ENCODE peak calls at places on chromosomes 5 and 9, in six cellular contexts. J, X, E, O, P and C are unnamed samples.

GRCh38 chr5:156259618-156260017 is 67.3 kb upstream of the SGCD start:
- DNase-seq in J (no peak), X (no peak), E (peak), O (no peak), P (no peak), C (no peak)

GRCh38 chr5:132883261-132883834 is 9.9 kb downstream of the LEAP2 start:
- DNase-seq in J (no peak), X (peak), E (peak), O (no peak), P (peak), C (peak)

GRCh38 chr5:53884411-53884810 is 324.0 kb downstream of the NDUFS4 start:
- DNase-seq in J (no peak), X (no peak), E (no peak), O (no peak), P (no peak), C (no peak)

GRCh38 chr5:157290981-157291711 is 25.2 kb downstream of the CYFIP2 start:
- DNase-seq in J (no peak), X (no peak), E (peak), O (no peak), P (no peak), C (no peak)

GRCh38 chr5:124328201-124328600 is 418.2 kb downstream of the ZNF608 start:
- DNase-seq in J (no peak), X (no peak), E (no peak), O (no peak), P (no peak), C (no peak)

GRCh38 chr5:154575869-154576806 is 98.1 kb upstream of the HAND1 start:
- DNase-seq in J (no peak), X (no peak), E (peak), O (peak), P (no peak), C (no peak)

GRCh38 chr5:160959804-160960203 is 107.8 kb upstream of the ATP10B start:
- DNase-seq in J (no peak), X (no peak), E (no peak), O (no peak), P (no peak), C (no peak)

GRCh38 chr5:23977996-23978395 is 470.6 kb downstream of the PRDM9 start:
- DNase-seq in J (no peak), X (no peak), E (peak), O (no peak), P (no peak), C (no peak)

GRCh38 chr5:137158691-137159090 is 340.4 kb downstream of the SPOCK1 start:
- DNase-seq in J (no peak), X (no peak), E (no peak), O (no peak), P (no peak), C (no peak)
- TF ChIP-seq POLR2A in J (no peak), X (no peak), E (no peak), O (no peak), P (no peak), C (no peak)

GRCh38 chr5:149406203-149406978 is 27.3 kb upstream of the IL17B start:
- DNase-seq in J (no peak), X (peak), E (no peak), O (no peak), P (peak), C (no peak)

GRCh38 chr5:149409268-149409948 is 30.3 kb upstream of the IL17B start:
- DNase-seq in J (no peak), X (no peak), E (no peak), O (no peak), P (no peak), C (no peak)

GRCh38 chr5:149408252-149409099 is 29.4 kb upstream of the IL17B start:
- DNase-seq in J (no peak), X (no peak), E (no peak), O (no peak), P (no peak), C (no peak)

GRCh38 chr5:149406979-149407306 is 27.9 kb upstream of the IL17B start:
- DNase-seq in J (no peak), X (no peak), E (no peak), O (no peak), P (no peak), C (no peak)

GRCh38 chr5:149407331-149408251 is 28.5 kb upstream of the IL17B start:
- DNase-seq in J (no peak), X (no peak), E (no peak), O (no peak), P (no peak), C (no peak)
- H3K4me3 ChIP-seq in J (peak), X (peak), E (no peak), O (peak), P (peak), C (peak)

DNA sequence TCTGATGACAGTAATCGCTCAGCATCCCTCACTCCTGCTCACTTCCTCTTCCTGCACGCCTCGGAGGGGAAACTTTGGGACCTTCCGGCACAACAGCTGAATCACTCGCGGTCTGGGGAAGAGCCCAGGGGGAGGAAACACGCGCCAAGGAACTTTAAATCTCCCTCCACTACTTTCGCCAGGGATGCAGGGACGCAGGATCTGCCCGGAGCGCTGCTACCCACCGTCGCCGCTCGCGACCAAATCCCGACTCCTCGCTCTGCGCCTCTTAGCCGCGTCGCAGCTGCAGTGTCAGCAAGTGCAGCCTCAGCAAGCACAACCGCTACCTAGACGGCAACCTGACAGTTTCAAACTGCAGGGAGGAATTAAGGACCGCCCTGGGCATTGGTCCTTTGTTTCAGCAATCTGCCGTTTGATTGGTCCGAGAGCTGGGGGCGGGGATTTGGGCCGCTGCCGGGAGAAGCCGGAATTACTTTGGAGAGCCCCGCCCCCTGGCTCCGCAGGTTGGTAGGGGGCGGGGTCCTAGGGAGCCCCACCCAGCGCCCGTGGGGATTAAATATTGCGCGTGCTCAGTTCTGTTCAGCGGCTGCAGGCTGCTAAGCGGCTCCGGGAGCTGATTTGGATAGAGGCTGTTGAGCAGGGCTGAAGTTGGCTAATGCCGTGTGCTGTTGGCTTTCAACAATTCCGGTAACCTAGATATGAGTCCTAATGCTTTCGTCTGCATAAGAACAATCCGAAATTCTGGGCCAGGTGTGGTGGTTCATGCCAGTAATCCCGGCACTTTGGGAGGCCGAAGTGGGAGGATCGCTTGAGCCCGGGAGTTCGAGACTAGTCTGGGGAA is at the start of gene POC5:
- DNase-seq in J (peak), X (peak), E (peak), O (peak), P (peak), C (peak)
- TF ChIP-seq POLR2A in J (no peak), X (no peak), E (peak), O (no peak), P (peak), C (no peak)

DNA sequence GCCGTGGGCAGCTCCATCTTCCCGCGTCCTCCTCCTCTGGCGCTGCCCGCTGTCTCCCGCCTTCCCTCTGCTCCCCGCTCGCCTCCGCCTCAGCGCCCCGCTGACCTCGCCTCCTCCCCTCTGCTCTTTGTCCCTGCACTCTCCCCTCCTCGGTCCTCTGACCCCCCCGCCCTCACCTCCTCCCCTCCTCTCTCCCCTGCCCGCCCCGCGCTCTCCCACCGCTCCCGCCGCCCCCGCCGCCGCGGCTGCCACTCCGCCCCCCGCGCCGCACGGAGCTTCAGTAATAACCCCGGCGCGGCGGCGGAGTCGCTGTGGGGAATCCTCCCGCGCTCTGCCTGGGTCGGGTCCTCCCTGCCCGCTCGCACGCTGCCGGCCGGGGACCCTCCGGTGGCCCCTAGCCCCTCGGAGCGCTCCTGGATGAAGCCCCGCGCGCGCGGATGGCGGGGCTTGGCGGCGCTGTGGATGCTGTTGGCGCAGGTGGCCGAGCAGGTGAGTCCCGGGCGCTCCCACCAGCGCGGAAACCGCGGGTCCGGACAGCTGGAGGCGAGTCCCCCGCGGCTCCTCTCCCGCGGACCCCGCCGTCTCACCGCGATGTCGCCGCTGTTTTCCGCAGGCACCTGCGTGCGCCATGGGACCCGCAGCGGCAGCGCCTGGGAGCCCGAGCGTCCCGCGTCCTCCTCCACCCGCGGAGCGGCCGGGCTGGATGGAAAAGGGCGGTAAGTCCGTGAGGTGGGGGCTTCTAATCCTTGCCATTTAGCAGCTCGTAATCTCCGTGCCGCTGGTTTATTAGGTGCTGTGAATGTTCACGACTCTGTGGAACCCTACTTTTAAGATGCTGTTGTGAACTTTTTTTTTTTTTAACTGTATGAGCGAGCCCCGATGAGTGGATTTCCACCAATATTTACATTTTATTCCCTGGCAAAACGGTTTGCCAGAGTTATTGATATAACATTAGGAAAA is at the start of gene ADAMTS16:
- DNase-seq in J (no peak), X (no peak), E (no peak), O (no peak), P (no peak), C (no peak)
- H3K4me3 ChIP-seq in J (peak), X (no peak), E (peak), O (peak), P (peak), C (no peak)

DNA sequence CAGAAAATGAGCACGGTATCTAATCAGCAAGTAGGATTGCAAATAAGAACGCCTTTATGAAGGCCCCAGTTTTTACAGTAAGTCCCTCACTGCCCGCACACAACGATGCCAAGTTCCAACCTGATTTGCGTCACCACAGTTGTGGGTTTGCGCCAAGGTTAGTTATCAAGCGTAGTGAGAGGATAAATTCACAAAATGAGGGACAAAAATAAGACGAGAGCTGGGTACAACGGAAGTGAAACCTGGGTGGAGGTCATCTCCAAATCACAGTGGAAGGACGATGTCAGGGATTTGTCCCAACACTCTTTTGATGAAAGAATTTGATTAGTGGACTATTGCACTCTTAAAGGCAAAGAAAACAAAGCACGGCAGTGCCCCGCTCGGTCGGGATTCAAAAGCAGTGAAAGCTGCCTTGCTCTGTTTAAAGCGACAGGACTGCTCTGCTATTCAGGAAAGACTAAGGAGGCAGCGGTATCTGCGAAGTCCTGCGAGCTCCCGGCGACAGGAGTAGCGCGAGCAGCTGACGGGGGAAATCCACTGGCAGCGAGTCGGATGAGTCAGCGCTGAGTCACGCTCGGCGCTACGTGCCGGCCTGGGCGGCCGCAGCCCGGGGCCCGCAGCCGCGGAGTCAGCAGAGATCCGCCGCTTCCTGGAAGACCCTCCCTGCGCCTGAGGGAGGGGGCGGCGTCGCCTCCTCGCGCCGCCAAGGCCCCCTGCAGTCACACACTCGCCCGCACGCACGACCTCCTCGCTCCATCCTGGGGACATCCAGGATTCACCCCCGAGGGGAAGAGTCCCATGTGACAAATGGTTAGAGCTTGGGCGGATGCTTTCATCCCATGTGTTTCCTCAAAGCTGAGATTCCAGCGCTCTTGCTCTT is 102.8 kb downstream of the ARRDC3 start:
- DNase-seq in J (peak), X (peak), E (peak), O (peak), P (peak), C (peak)
- TF ChIP-seq POLR2A in J (no peak), X (peak), E (peak), O (peak), P (peak), C (peak)

DNA sequence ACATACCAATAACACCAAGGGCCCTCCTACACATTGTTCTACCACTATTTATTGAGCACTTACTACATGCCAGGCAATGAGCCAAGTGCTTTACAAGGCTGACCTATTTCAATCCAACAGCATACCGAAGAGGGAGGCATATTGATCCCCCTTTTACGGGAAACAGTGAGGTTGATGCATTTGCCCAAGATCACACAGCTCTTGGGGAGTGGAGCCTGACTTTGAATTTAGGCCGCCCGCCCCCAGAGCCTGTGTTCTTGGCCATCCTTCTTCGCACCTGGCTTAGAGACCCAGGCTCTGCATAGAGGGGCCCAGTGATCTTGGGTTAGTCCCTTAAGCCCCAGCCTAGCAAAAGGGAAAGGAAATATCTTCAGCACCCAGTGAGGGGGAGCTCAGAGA is 158.1 kb upstream of the IER5L start:
- DNase-seq in J (no peak), X (peak), E (no peak), O (no peak), P (no peak), C (no peak)
- H3K4me3 ChIP-seq in J (no peak), X (no peak), E (no peak), O (peak), P (peak), C (no peak)

GRCh38 chr5:1293997-1294838 is 650 bp downstream of the TERT start:
- DNase-seq in J (peak), X (no peak), E (peak), O (no peak), P (no peak), C (no peak)

GRCh38 chr5:1293416-1293996 is 1.4 kb downstream of the TERT start:
- DNase-seq in J (peak), X (no peak), E (no peak), O (no peak), P (no peak), C (peak)

GRCh38 chr5:1292846-1293415 is 1.9 kb downstream of the TERT start:
- DNase-seq in J (peak), X (no peak), E (no peak), O (no peak), P (no peak), C (peak)

GRCh38 chr5:1295650-1296037 is 776 bp upstream of the TERT start:
- DNase-seq in J (peak), X (no peak), E (no peak), O (no peak), P (no peak), C (no peak)

GRCh38 chr5:1294839-1295649 is at the start of gene TERT:
- DNase-seq in J (peak), X (no peak), E (peak), O (no peak), P (no peak), C (peak)
- TF ChIP-seq POLR2A in J (no peak), X (no peak), E (peak), O (no peak), P (no peak), C (no peak)

GRCh38 chr5:76546497-76547102 is 76.6 kb downstream of the F2RL2 start:
- DNase-seq in J (no peak), X (no peak), E (no peak), O (no peak), P (no peak), C (no peak)

GRCh38 chr5:76548525-76549229 is 74.5 kb downstream of the F2RL2 start:
- DNase-seq in J (no peak), X (no peak), E (no peak), O (no peak), P (no peak), C (no peak)

GRCh38 chr5:76545184-76545583 is 78.0 kb downstream of the F2RL2 start:
- DNase-seq in J (no peak), X (no peak), E (no peak), O (no peak), P (no peak), C (no peak)

GRCh38 chr5:76547891-76548524 is 75.2 kb downstream of the F2RL2 start:
- DNase-seq in J (no peak), X (no peak), E (no peak), O (no peak), P (no peak), C (no peak)

DNA sequence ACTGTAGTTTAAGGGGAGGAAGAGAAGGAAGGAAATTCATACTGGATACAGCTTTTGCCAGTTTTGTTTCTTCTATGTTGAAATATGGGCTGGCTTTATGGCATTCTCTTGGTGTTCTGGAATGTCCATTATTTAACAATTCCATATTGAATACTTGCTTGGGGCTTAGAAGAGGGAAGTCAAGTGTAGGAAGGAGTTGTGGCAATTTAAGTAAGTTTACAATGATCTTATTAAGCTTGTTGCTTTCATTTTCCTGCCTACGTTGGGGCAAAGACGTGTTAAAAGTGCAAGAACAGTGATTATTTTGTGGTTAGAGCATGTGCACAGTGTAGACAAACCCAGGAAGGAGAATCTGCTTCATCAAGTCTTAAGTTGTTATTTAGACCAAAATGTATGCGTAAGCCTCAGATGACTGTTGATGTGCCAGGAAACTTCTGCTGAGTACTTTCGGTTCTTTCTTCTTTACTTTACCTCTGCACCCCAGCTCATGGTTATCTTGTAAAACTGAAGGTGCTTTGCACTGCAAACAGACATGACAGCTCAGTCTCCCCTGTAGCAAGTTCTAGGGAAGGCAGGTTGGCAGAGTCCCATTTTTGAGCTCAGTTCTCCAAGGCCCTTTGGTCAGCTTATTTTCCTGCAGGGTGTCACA is 75.8 kb downstream of the F2RL2 start:
- DNase-seq in J (no peak), X (no peak), E (no peak), O (no peak), P (peak), C (peak)
- H3K4me3 ChIP-seq in J (no peak), X (no peak), E (no peak), O (peak), P (peak), C (no peak)

GRCh38 chr5:181037365-181037861 is 2.7 kb upstream of the BTNL9 start:
- DNase-seq in J (peak), X (no peak), E (no peak), O (peak), P (no peak), C (peak)
- TF ChIP-seq POLR2A in J (no peak), X (no peak), E (no peak), O (no peak), P (no peak), C (no peak)

GRCh38 chr9:127245637-127246164 is 18.9 kb upstream of the GARNL3 start:
- DNase-seq in J (no peak), X (no peak), E (no peak), O (no peak), P (no peak), C (no peak)
- H3K4me3 ChIP-seq in J (peak), X (peak), E (peak), O (peak), P (peak), C (peak)